ENCODE peak calls at places on chromosomes 3 and 15, in eight cellular contexts. C is cardiac fibroblast, F is GM18507, H is activated gamma-delta T cell treated with Interleukin-2 at 50 U/mL for 16 hours, O is germinal center, P is anterior cingulate cortex, D is globus pallidus, V is NCI-H345. U is an unnamed sample.

GRCh38 chr3:42493798-42494151 is 8.7 kb upstream of the VIPR1 start:
- DNase-seq in O (no peak), P (no peak), H (no peak), V (no peak), D (no peak), C (no peak), F (no peak), U (no peak)

GRCh38 chr3:96059301-96059700 is 755.1 kb upstream of the EPHA6 start:
- DNase-seq in C (no peak), D (no peak), F (no peak), V (no peak), H (no peak), P (no peak), O (no peak), U (no peak)

GRCh38 chr3:184611606-184612304 is 50.2 kb downstream of the EPHB3 start:
- DNase-seq in D (no peak), V (no peak), O (no peak), P (no peak), F (no peak), H (no peak), C (peak), U (no peak)

GRCh38 chr15:74317820-74318375 is 49.5 kb downstream of the CYP11A1 start:
- DNase-seq in C (peak), P (no peak), V (peak), O (no peak), F (no peak), D (no peak), H (no peak), U (peak)

GRCh38 chr15:67101981-67102929 is 36.9 kb downstream of the SMAD3 start:
- DNase-seq in D (no peak), C (peak), O (no peak), F (no peak), P (no peak), V (no peak), H (peak), U (no peak)

GRCh38 chr15:66644815-66645345 is 57.2 kb upstream of the SMAD6 start:
- DNase-seq in P (no peak), O (no peak), C (peak), V (no peak), H (no peak), F (no peak), D (no peak), U (no peak)

GRCh38 chr3:196207833-196208607 is 3.2 kb downstream of the ZDHHC19 start:
- DNase-seq in H (peak), F (no peak), V (peak), O (peak), C (peak), P (no peak), D (no peak), U (peak)

GRCh38 chr3:65831733-65832425 is 206.8 kb downstream of the MAGI1 start:
- DNase-seq in H (no peak), D (no peak), F (no peak), P (no peak), V (no peak), O (no peak), C (peak), U (no peak)

GRCh38 chr3:177598110-177598833 is 401.0 kb upstream of the TBL1XR1 start:
- DNase-seq in D (no peak), F (no peak), O (no peak), H (no peak), C (peak), V (no peak), P (no peak), U (no peak)

GRCh38 chr15:22979069-22979698 is 984 bp downstream of the CYFIP1 start:
- DNase-seq in H (no peak), V (peak), O (peak), F (no peak), C (peak), P (no peak), D (no peak), U (no peak)

GRCh38 chr15:85168642-85169173 is 187.1 kb downstream of the PDE8A start:
- DNase-seq in D (no peak), C (peak), H (peak), O (peak), P (no peak), V (peak), F (no peak), U (no peak)

GRCh38 chr3:40192628-40193027 is 116.9 kb upstream of the EIF1B start:
- DNase-seq in O (no peak), D (no peak), V (no peak), P (no peak), H (no peak), C (no peak), F (no peak), U (no peak)

GRCh38 chr3:149269687-149270086 is 48.1 kb upstream of the CP start:
- DNase-seq in F (no peak), C (no peak), O (no peak), D (no peak), H (no peak), P (no peak), V (no peak), U (no peak)

GRCh38 chr15:100780208-100780800 is 99.3 kb upstream of the ALDH1A3 start:
- DNase-seq in H (no peak), C (no peak), P (no peak), D (no peak), O (no peak), V (no peak), F (no peak), U (no peak)

GRCh38 chr15:87033056-87033455 is 953.4 kb downstream of the AGBL1 start:
- DNase-seq in P (no peak), H (no peak), C (peak), V (no peak), D (peak), O (no peak), F (no peak), U (no peak)

GRCh38 chr15:83155937-83156336 is 48.5 kb downstream of the TM6SF1 start:
- DNase-seq in O (no peak), P (no peak), H (no peak), D (no peak), F (no peak), C (no peak), V (no peak), U (no peak)

GRCh38 chr3:123767020-123767394 is 117.1 kb downstream of the MYLK start:
- DNase-seq in F (no peak), V (no peak), C (no peak), H (no peak), P (no peak), D (no peak), O (no peak), U (no peak)

GRCh38 chr3:62587579-62588031 is 214.3 kb upstream of the FEZF2 start:
- DNase-seq in D (no peak), H (no peak), C (peak), P (no peak), V (no peak), O (no peak), F (no peak), U (peak)

GRCh38 chr3:125125822-125126245 is 70.0 kb upstream of the HEG1 start:
- DNase-seq in C (peak), D (no peak), H (no peak), P (no peak), V (no peak), O (no peak), F (no peak), U (peak)

GRCh38 chr15:75389791-75390382 is 21.5 kb upstream of the MAN2C1 start:
- DNase-seq in D (no peak), P (no peak), H (no peak), F (no peak), V (peak), O (no peak), C (no peak), U (no peak)

GRCh38 chr3:195729476-195729875 is 8.7 kb downstream of the MUC20 start:
- DNase-seq in V (no peak), F (no peak), D (no peak), P (no peak), C (no peak), H (no peak), O (no peak), U (no peak)

GRCh38 chr3:170352936-170353335 is 4.6 kb upstream of the SKIL start:
- DNase-seq in H (no peak), P (no peak), O (no peak), F (no peak), D (no peak), V (no peak), C (no peak), U (no peak)

GRCh38 chr3:189144645-189145044 is 27.1 kb upstream of the TPRG1 start:
- DNase-seq in O (no peak), F (no peak), V (no peak), P (no peak), H (peak), D (no peak), C (peak), U (no peak)

GRCh38 chr3:52405601-52406115 is 39.2 kb downstream of the SEMA3G start:
- DNase-seq in F (no peak), P (no peak), O (no peak), V (no peak), C (no peak), H (no peak), D (no peak), U (no peak)

GRCh38 chr3:169581633-169582032 is 81.9 kb downstream of the MECOM start:
- DNase-seq in H (no peak), F (no peak), D (no peak), C (no peak), V (no peak), O (no peak), P (no peak), U (no peak)

GRCh38 chr15:93347917-93348316 is 258.9 kb upstream of the RGMA start:
- DNase-seq in O (no peak), D (no peak), V (no peak), F (no peak), P (no peak), C (no peak), H (no peak), U (no peak)

GRCh38 chr3:133237380-133237779 is 162.5 kb upstream of the BFSP2 start:
- DNase-seq in P (no peak), F (no peak), H (no peak), O (no peak), V (no peak), C (peak), D (no peak), U (no peak)

GRCh38 chr15:96732704-96733103 is 402.2 kb downstream of the NR2F2 start:
- DNase-seq in O (no peak), V (no peak), P (no peak), F (no peak), H (no peak), C (no peak), D (no peak), U (no peak)

GRCh38 chr3:119794971-119795612 is 13.2 kb downstream of the NR1I2 start:
- DNase-seq in P (no peak), V (no peak), O (no peak), H (no peak), F (no peak), C (peak), D (no peak), U (peak)

GRCh38 chr3:155281892-155282291 is 11.6 kb downstream of the STRIT1 start:
- DNase-seq in H (no peak), O (no peak), P (no peak), F (no peak), D (no peak), C (peak), V (no peak), U (no peak)

GRCh38 chr3:172476339-172476738 is 28.1 kb upstream of the GHSR start:
- DNase-seq in V (no peak), H (no peak), F (no peak), C (no peak), D (no peak), P (no peak), O (no peak), U (no peak)

GRCh38 chr3:36988336-36988735 is 4.6 kb downstream of the EPM2AIP1 start:
- DNase-seq in H (no peak), C (no peak), D (no peak), P (no peak), V (no peak), F (no peak), O (no peak), U (no peak)

GRCh38 chr3:67947808-67948508 is 293.5 kb upstream of the SUCLG2 start:
- DNase-seq in F (no peak), H (peak), D (no peak), V (no peak), P (no peak), C (no peak), O (no peak), U (no peak)

GRCh38 chr3:1380926-1381646 is 288.3 kb downstream of the CNTN6 start:
- DNase-seq in F (no peak), H (no peak), P (no peak), V (no peak), O (peak), C (no peak), D (peak), U (no peak)

GRCh38 chr3:104367000-104367399 is 999.7 kb upstream of the ALCAM start:
- DNase-seq in F (no peak), H (no peak), D (peak), O (no peak), P (no peak), C (peak), V (no peak), U (no peak)